ENCODE peak calls at places on chromosome 22, in eight cellular contexts. One of them, this sample, is unnamed.

GRCh38 chr22:23156286-23156685 is 11.0 kb downstream of the RAB36 start:
- DNase-seq in H4: no peak
- DNase-seq in RPMI7951: no peak
- DNase-seq in memory B cell: no peak
- DNase-seq in AG20443: no peak
- DNase-seq in ovary: no peak
- DNase-seq in NCI-H1436 treated with DMSO at 0.1 percent for 48 hours: no peak
- DNase-seq in bronchial epithelial cell: no peak
- DNase-seq in this sample: no peak

GRCh38 chr22:40533712-40534378 is 102.7 kb downstream of the MRTFA start:
- DNase-seq in bronchial epithelial cell: peak
- DNase-seq in AG20443: peak
- DNase-seq in ovary: no peak
- DNase-seq in memory B cell: peak
- DNase-seq in RPMI7951: peak
- DNase-seq in NCI-H1436 treated with DMSO at 0.1 percent for 48 hours: no peak
- DNase-seq in H4: peak
- DNase-seq in this sample: peak

GRCh38 chr22:36457688-36458450 is 23.6 kb downstream of the TXN2 start:
- DNase-seq in bronchial epithelial cell: no peak
- DNase-seq in NCI-H1436 treated with DMSO at 0.1 percent for 48 hours: no peak
- DNase-seq in H4: no peak
- DNase-seq in AG20443: peak
- DNase-seq in ovary: peak
- DNase-seq in memory B cell: no peak
- DNase-seq in RPMI7951: peak
- DNase-seq in this sample: no peak

GRCh38 chr22:32950366-32950765 is 107.8 kb downstream of the SYN3 start:
- DNase-seq in AG20443: no peak
- DNase-seq in NCI-H1436 treated with DMSO at 0.1 percent for 48 hours: no peak
- DNase-seq in ovary: no peak
- DNase-seq in bronchial epithelial cell: no peak
- DNase-seq in memory B cell: no peak
- DNase-seq in RPMI7951: no peak
- DNase-seq in H4: no peak
- DNase-seq in this sample: no peak

GRCh38 chr22:33007485-33007884 is 50.7 kb downstream of the SYN3 start:
- DNase-seq in ovary: no peak
- DNase-seq in NCI-H1436 treated with DMSO at 0.1 percent for 48 hours: no peak
- DNase-seq in bronchial epithelial cell: no peak
- DNase-seq in H4: no peak
- DNase-seq in AG20443: no peak
- DNase-seq in RPMI7951: no peak
- DNase-seq in memory B cell: no peak
- DNase-seq in this sample: no peak

GRCh38 chr22:48740086-48740730 is 1087.5 kb downstream of the BRD1 start:
- DNase-seq in AG20443: no peak
- DNase-seq in RPMI7951: no peak
- DNase-seq in memory B cell: no peak
- DNase-seq in H4: no peak
- DNase-seq in ovary: peak
- DNase-seq in bronchial epithelial cell: no peak
- DNase-seq in NCI-H1436 treated with DMSO at 0.1 percent for 48 hours: no peak
- DNase-seq in this sample: no peak

GRCh38 chr22:46518542-46519325 is 18.7 kb downstream of the CELSR1 start:
- DNase-seq in RPMI7951: no peak
- DNase-seq in bronchial epithelial cell: no peak
- DNase-seq in H4: no peak
- DNase-seq in memory B cell: no peak
- DNase-seq in NCI-H1436 treated with DMSO at 0.1 percent for 48 hours: no peak
- DNase-seq in ovary: no peak
- DNase-seq in AG20443: no peak
- DNase-seq in this sample: no peak

GRCh38 chr22:49538006-49538405 is 289.7 kb downstream of the BRD1 start:
- DNase-seq in ovary: no peak
- DNase-seq in bronchial epithelial cell: no peak
- DNase-seq in H4: no peak
- DNase-seq in memory B cell: no peak
- DNase-seq in NCI-H1436 treated with DMSO at 0.1 percent for 48 hours: no peak
- DNase-seq in RPMI7951: no peak
- DNase-seq in AG20443: no peak
- DNase-seq in this sample: no peak

GRCh38 chr22:46061431-46062231 is 84.7 kb upstream of the WNT7B start:
- DNase-seq in RPMI7951: no peak
- DNase-seq in memory B cell: no peak
- DNase-seq in NCI-H1436 treated with DMSO at 0.1 percent for 48 hours: no peak
- DNase-seq in AG20443: no peak
- DNase-seq in ovary: peak
- DNase-seq in H4: no peak
- DNase-seq in bronchial epithelial cell: no peak
- DNase-seq in this sample: no peak

GRCh38 chr22:27482414-27482813 is 319.1 kb downstream of the MN1 start:
- DNase-seq in AG20443: no peak
- DNase-seq in bronchial epithelial cell: no peak
- DNase-seq in ovary: no peak
- DNase-seq in memory B cell: no peak
- DNase-seq in RPMI7951: no peak
- DNase-seq in H4: no peak
- DNase-seq in NCI-H1436 treated with DMSO at 0.1 percent for 48 hours: no peak
- DNase-seq in this sample: no peak

GRCh38 chr22:19970479-19971275 is 29.1 kb upstream of the TXNRD2 start:
- DNase-seq in memory B cell: peak
- DNase-seq in bronchial epithelial cell: peak
- DNase-seq in RPMI7951: peak
- DNase-seq in NCI-H1436 treated with DMSO at 0.1 percent for 48 hours: no peak
- DNase-seq in H4: peak
- DNase-seq in ovary: peak
- DNase-seq in AG20443: peak
- DNase-seq in this sample: peak